ENCODE peak calls at places on chromosomes 12 and 14, in eight cellular contexts. J, W, N, F, A, K, G and I are unnamed samples.

GRCh38 chr14:42140831-42141279 is 534.2 kb downstream of the LRFN5 start:
- DNase-seq in N (no peak), W (no peak), F (no peak), K (no peak), A (no peak), J (no peak), G (no peak), I (no peak)

GRCh38 chr14:71437870-71438269 is 494.4 kb upstream of the RGS6 start:
- DNase-seq in G (no peak), F (no peak), N (no peak), J (no peak), K (no peak), A (no peak), W (no peak), I (no peak)

GRCh38 chr12:27555928-27556778 is 32.1 kb downstream of the PPFIBP1 start:
- DNase-seq in A (no peak), F (no peak), W (peak), N (no peak), K (no peak), G (no peak), J (no peak), I (no peak)

GRCh38 chr12:47067778-47068431 is 11.5 kb upstream of the PCED1B start:
- DNase-seq in A (no peak), F (no peak), W (no peak), J (no peak), N (no peak), K (no peak), G (no peak), I (no peak)

GRCh38 chr14:33307691-33308369 is 369.2 kb downstream of the NPAS3 start:
- DNase-seq in F (no peak), G (no peak), N (no peak), W (peak), K (no peak), A (no peak), J (peak), I (no peak)

GRCh38 chr14:22847661-22848341 is 11.4 kb downstream of the MMP14 start:
- DNase-seq in N (no peak), G (no peak), K (no peak), J (peak), F (no peak), A (no peak), W (peak), I (no peak)

GRCh38 chr14:104972301-104973211 is 5.6 kb downstream of the AHNAK2 start:
- DNase-seq in F (no peak), G (no peak), N (no peak), J (peak), W (peak), A (no peak), K (no peak), I (no peak)

GRCh38 chr12:62799126-62799736 is 135.7 kb downstream of the PPM1H start:
- DNase-seq in G (peak), W (peak), K (no peak), J (peak), N (no peak), A (peak), F (peak), I (peak)

GRCh38 chr12:4553943-4554342 is 8.1 kb upstream of the DYRK4 start:
- DNase-seq in J (no peak), N (no peak), W (no peak), G (no peak), K (no peak), F (no peak), A (no peak), I (no peak)

GRCh38 chr12:47808574-47809380 is 10.9 kb downstream of the HDAC7 start:
- DNase-seq in J (no peak), K (no peak), A (no peak), W (peak), G (no peak), F (peak), N (peak), I (no peak)

GRCh38 chr12:8823565-8824300 is 1.3 kb downstream of the A2ML1 start:
- DNase-seq in A (peak), W (peak), N (no peak), J (peak), G (peak), F (no peak), K (no peak), I (no peak)

GRCh38 chr12:123231931-123232330 is 1.0 kb downstream of the MPHOSPH9 start:
- DNase-seq in K (no peak), G (no peak), W (peak), J (no peak), A (no peak), F (no peak), N (no peak), I (no peak)